ENCODE peak calls at places on chromosomes 2 and 18, in four cellular contexts. One of them, this sample, is unnamed.
A peak's percentile ranks its signal among the peaks of the same experiment; 100 is the strongest.

GRCh38 chr2:233489666-233490065 is 76.9 kb downstream of the USP40 start:
- DNase-seq in K562: no peak
- DNase-seq in HepG2: no peak
- DNase-seq in HCT116: no peak
- DNase-seq in this sample: no peak

GRCh38 chr2:138572318-138572717 is 70.7 kb downstream of the SPOPL start:
- DNase-seq in K562: no peak
- DNase-seq in HepG2: no peak
- DNase-seq in HCT116: no peak
- DNase-seq in this sample: no peak

GRCh38 chr2:145689277-145689676 is 1169.4 kb upstream of the ZEB2 start:
- DNase-seq in K562: no peak
- DNase-seq in HepG2: no peak
- DNase-seq in HCT116: no peak
- DNase-seq in this sample: no peak

GRCh38 chr18:48764452-48764851 is 186.3 kb downstream of the SMAD7 start:
- DNase-seq in K562: no peak
- DNase-seq in HepG2: no peak
- DNase-seq in HCT116: no peak
- DNase-seq in this sample: no peak

GRCh38 chr2:224284134-224284946 is 117.6 kb downstream of the FAM124B start:
- DNase-seq in K562: peak; percentile 3
- DNase-seq in HepG2: peak; percentile 73
- DNase-seq in HCT116: peak; percentile 61
- DNase-seq in this sample: no peak

GRCh38 chr2:141201161-141201560 is 929.7 kb downstream of the LRP1B start:
- DNase-seq in K562: no peak
- DNase-seq in HepG2: no peak
- DNase-seq in HCT116: no peak
- DNase-seq in this sample: no peak

GRCh38 chr2:159903404-159904126 is 105.6 kb upstream of the CD302 start:
- DNase-seq in K562: no peak
- DNase-seq in HepG2: no peak
- DNase-seq in HCT116: no peak
- DNase-seq in this sample: no peak

GRCh38 chr2:27954261-27954673 is 63.7 kb downstream of the BABAM2 start:
- DNase-seq in K562: no peak
- DNase-seq in HepG2: no peak
- DNase-seq in HCT116: no peak
- DNase-seq in this sample: no peak

GRCh38 chr2:235879116-235879515 is 289.1 kb downstream of the GBX2 start:
- DNase-seq in K562: no peak
- DNase-seq in HepG2: no peak
- DNase-seq in HCT116: no peak
- DNase-seq in this sample: no peak

GRCh38 chr2:54952978-54953456 is 97.2 kb downstream of the RTN4 start:
- DNase-seq in K562: no peak
- DNase-seq in HepG2: no peak
- DNase-seq in HCT116: no peak
- DNase-seq in this sample: no peak

GRCh38 chr2:199588054-199588453 is 130.3 kb upstream of the SATB2 start:
- DNase-seq in K562: no peak
- DNase-seq in HepG2: no peak
- DNase-seq in HCT116: no peak
- DNase-seq in this sample: no peak

GRCh38 chr2:238097988-238098853 is 1.9 kb upstream of the ESPNL start:
- DNase-seq in K562: peak; percentile 96
- DNase-seq in HepG2: no peak
- DNase-seq in HCT116: peak; percentile 90
- DNase-seq in this sample: no peak

GRCh38 chr2:26001743-26002341 is 19.5 kb upstream of the KIF3C start:
- DNase-seq in K562: no peak
- DNase-seq in HepG2: no peak
- DNase-seq in HCT116: no peak
- DNase-seq in this sample: no peak

GRCh38 chr2:21804151-21804550 is 680.4 kb downstream of the TDRD15 start:
- DNase-seq in K562: no peak
- DNase-seq in HepG2: no peak
- DNase-seq in HCT116: no peak
- DNase-seq in this sample: no peak

GRCh38 chr2:38653715-38654494 is 12.0 kb upstream of the GALM start:
- DNase-seq in K562: peak; percentile 31
- DNase-seq in HepG2: peak; percentile 53
- DNase-seq in HCT116: no peak
- DNase-seq in this sample: peak; percentile 48

GRCh38 chr2:68251855-68252406 is 401 bp downstream of the PPP3R1 start:
- DNase-seq in K562: peak; percentile 61
- DNase-seq in HepG2: no peak
- DNase-seq in HCT116: no peak
- DNase-seq in this sample: no peak

GRCh38 chr18:32714571-32715148 is 58.2 kb downstream of the KLHL14 start:
- DNase-seq in K562: peak; percentile 8
- DNase-seq in HepG2: peak; percentile 79
- DNase-seq in HCT116: peak; percentile 28
- DNase-seq in this sample: peak; percentile 12
- TF ChIP-seq SP1 in K562: no peak
- TF ChIP-seq SP1 in HepG2: no peak
- TF ChIP-seq SP1 in HCT116: no peak
- TF ChIP-seq SP1 in this sample: no peak

DNA sequence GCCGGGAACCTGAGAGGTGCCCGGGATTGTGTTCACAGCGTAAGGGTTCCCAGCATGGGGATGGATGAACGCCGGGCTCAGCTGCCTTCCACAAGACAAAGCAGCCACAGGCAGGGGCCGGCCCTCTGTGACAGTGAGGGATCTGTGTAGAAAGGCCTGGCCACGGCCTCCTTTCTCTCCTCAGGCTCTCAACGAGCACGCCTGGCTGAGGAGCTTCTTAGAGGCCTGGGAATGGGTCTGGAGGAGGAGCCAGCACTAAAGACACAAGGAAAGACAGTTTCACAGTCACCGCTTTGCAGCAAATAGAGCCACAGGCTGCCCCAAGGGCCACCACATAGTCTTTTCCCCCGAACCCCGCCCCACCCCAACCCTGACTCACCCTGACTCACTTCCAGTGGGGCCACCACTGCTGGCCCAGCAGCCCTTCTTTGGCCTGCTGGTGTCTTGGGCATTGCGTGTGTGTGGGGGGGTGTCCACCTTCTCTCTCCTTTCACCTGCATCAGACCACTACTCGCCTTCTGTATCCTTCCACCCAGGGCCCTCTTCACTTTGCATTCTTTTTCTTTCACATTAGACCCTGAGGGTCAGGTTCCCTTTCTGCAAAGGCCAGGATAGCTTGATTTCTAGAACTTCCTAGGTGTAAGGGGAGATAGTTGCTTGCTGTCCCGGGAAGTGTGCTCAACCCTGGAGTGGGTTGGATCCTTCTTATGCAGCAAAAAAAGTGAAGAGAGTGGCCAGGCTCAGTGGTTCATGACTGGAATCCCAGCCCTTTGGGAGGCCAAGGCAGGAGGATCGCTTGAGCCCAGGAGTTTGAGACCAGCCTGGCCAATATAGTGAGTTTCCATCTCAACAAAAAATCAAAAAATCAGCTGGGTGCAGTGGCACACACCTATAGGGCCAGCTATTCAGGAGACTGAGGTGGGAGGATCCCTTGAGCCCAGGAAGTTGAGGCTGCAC is 19.3 kb upstream of the HPCAL1 start:
- DNase-seq in K562: peak; percentile 94
- DNase-seq in HepG2: peak; percentile 45
- DNase-seq in HCT116: peak; percentile 88
- DNase-seq in this sample: no peak
- TF ChIP-seq REST in K562: no peak
- TF ChIP-seq REST in HepG2: no peak
- TF ChIP-seq REST in HCT116: no peak
- TF ChIP-seq REST in this sample: no peak

GRCh38 chr2:207655000-207655399 is 29.8 kb upstream of the METTL21A start:
- DNase-seq in K562: no peak
- DNase-seq in HepG2: no peak
- DNase-seq in HCT116: no peak
- DNase-seq in this sample: no peak

GRCh38 chr2:207662203-207662602 is 37.0 kb upstream of the METTL21A start:
- DNase-seq in K562: no peak
- DNase-seq in HepG2: no peak
- DNase-seq in HCT116: no peak
- DNase-seq in this sample: peak; percentile 79

GRCh38 chr2:207663870-207664545 is 38.8 kb upstream of the METTL21A start:
- DNase-seq in K562: no peak
- DNase-seq in HepG2: no peak
- DNase-seq in HCT116: no peak
- DNase-seq in this sample: no peak

GRCh38 chr2:207660994-207661393 is 35.8 kb upstream of the METTL21A start:
- DNase-seq in K562: no peak
- DNase-seq in HepG2: peak; percentile 31
- DNase-seq in HCT116: no peak
- DNase-seq in this sample: no peak
- TF ChIP-seq SP1 in K562: no peak
- TF ChIP-seq SP1 in HepG2: no peak
- TF ChIP-seq SP1 in HCT116: no peak
- TF ChIP-seq SP1 in this sample: no peak

GRCh38 chr18:75209129-75209951 is at the start of gene PTGR3:
- DNase-seq in K562: peak; percentile 83
- DNase-seq in HepG2: peak; percentile 86
- DNase-seq in HCT116: peak; percentile 67
- DNase-seq in this sample: peak; percentile 40
- TF ChIP-seq REST in K562: no peak
- TF ChIP-seq REST in HepG2: no peak
- TF ChIP-seq REST in HCT116: no peak
- TF ChIP-seq REST in this sample: no peak

GRCh38 chr2:230868947-230869690 is 4.4 kb downstream of the ITM2C start:
- DNase-seq in K562: no peak
- DNase-seq in HepG2: no peak
- DNase-seq in HCT116: no peak
- DNase-seq in this sample: no peak
- TF ChIP-seq SP1 in K562: no peak
- TF ChIP-seq SP1 in HepG2: no peak
- TF ChIP-seq SP1 in HCT116: no peak
- TF ChIP-seq SP1 in this sample: no peak

DNA sequence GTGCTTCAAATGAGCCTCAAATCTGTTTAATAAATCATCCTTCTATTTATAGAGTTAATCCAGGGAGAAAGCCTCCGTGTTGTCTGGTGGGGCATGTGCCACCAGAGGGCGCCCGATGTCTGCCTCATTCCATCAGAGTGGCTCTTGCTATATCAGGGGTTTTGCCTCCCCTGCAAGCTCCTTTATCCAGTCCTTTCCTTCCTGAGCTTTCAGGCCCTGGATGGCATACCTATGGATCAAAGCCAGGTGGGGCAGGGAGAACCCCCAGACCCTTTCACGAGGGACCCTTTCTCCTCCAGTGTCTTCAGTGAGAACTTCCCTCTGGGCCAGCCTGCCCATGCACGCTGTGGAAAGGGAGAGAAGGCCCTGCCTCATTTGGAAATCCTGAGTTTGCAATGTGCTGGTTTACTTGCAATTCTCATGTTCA is 39.8 kb downstream of the RDH14 start:
- DNase-seq in K562: peak; percentile 71
- DNase-seq in HepG2: peak; percentile 71
- DNase-seq in HCT116: peak; percentile 37
- DNase-seq in this sample: no peak
- TF ChIP-seq REST in K562: no peak
- TF ChIP-seq REST in HepG2: no peak
- TF ChIP-seq REST in HCT116: no peak
- TF ChIP-seq REST in this sample: no peak

DNA sequence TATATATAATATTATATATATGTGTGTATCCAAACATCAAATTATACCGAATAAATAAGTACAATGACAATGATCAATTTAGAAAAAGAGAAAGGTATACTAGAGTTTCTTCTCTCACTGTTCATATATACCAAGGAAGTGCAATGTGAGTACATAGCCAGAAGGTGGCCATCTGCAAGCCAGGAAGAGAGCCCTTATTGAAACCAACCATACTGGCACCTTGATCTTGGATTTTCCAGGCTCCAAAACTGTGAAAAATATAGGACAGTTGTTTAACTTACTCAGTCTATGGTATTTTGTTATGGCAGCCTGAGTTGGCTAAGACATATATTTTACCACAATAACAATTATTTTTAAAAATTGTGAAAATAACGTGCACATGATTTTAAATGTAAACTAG is 1490.2 kb upstream of the SLC39A10 start:
- DNase-seq in K562: no peak
- DNase-seq in HepG2: peak; percentile 39
- DNase-seq in HCT116: peak; percentile 40
- DNase-seq in this sample: no peak
- TF ChIP-seq SP1 in K562: no peak
- TF ChIP-seq SP1 in HepG2: no peak
- TF ChIP-seq SP1 in HCT116: no peak
- TF ChIP-seq SP1 in this sample: no peak

GRCh38 chr18:59142274-59142673 is 2.6 kb downstream of the SEC11C start:
- DNase-seq in K562: no peak
- DNase-seq in HepG2: no peak
- DNase-seq in HCT116: no peak
- DNase-seq in this sample: peak; percentile 44

GRCh38 chr18:59139615-59140286 is at the start of gene SEC11C:
- DNase-seq in K562: peak; percentile 88
- DNase-seq in HepG2: peak; percentile 95
- DNase-seq in HCT116: peak; percentile 95
- DNase-seq in this sample: peak; percentile 93

GRCh38 chr18:59140287-59140885 is 702 bp downstream of the SEC11C start:
- DNase-seq in K562: peak; percentile 12
- DNase-seq in HepG2: peak; percentile 32
- DNase-seq in HCT116: no peak
- DNase-seq in this sample: no peak

GRCh38 chr18:59141294-59142068 is 1.8 kb downstream of the SEC11C start:
- DNase-seq in K562: no peak
- DNase-seq in HepG2: peak; percentile 97
- DNase-seq in HCT116: no peak
- DNase-seq in this sample: no peak

GRCh38 chr18:59139291-59139614 is 431 bp upstream of the SEC11C start:
- DNase-seq in K562: peak; percentile 92
- DNase-seq in HepG2: peak; percentile 83
- DNase-seq in HCT116: peak; percentile 81
- DNase-seq in this sample: no peak
- TF ChIP-seq REST in K562: no peak
- TF ChIP-seq REST in HepG2: no peak
- TF ChIP-seq REST in HCT116: no peak
- TF ChIP-seq REST in this sample: no peak

This sample was measured in GM12878.